ENCODE peak calls at places on chromosomes 6 and 20, in four cellular contexts. A is PC-9, C is cardiac muscle cell, K is heart left ventricle. Y is an unnamed sample.

GRCh38 chr6:51292659-51293058 is 474.0 kb downstream of the TFAP2B start:
- DNase-seq in A (no peak), C (no peak), K (no peak), Y (no peak)

GRCh38 chr6:123803862-123804681 is at the start of gene NKAIN2:
- DNase-seq in A (no peak), C (peak; percentile 74), K (peak; percentile 28), Y (no peak)

GRCh38 chr6:30163090-30163917 is at the start of gene TRIM15:
- DNase-seq in A (peak; percentile 31), C (no peak), K (no peak), Y (no peak)

GRCh38 chr20:19998990-19999705 is 18.0 kb upstream of the NAA20 start:
- DNase-seq in A (no peak), C (no peak), K (no peak), Y (no peak)

GRCh38 chr6:105591053-105591452 is 188.2 kb upstream of the PREP start:
- DNase-seq in A (peak; percentile 43), C (no peak), K (no peak), Y (peak; percentile 77)

GRCh38 chr6:72813807-72814596 is 192.1 kb downstream of the KCNQ5 start:
- DNase-seq in A (no peak), C (no peak), K (no peak), Y (no peak)

GRCh38 chr6:138527376-138528092 is 28.2 kb upstream of the NHSL1 start:
- DNase-seq in A (no peak), C (peak; percentile 44), K (no peak), Y (no peak)

GRCh38 chr20:56778765-56779195 is 149.7 kb downstream of the TFAP2C start:
- DNase-seq in A (no peak), C (peak; percentile 28), K (peak; percentile 32), Y (peak; percentile 63)

GRCh38 chr6:81613606-81614005 is 138.9 kb downstream of the TENT5A start:
- DNase-seq in A (no peak), C (no peak), K (no peak), Y (peak; percentile 83)

GRCh38 chr20:39623584-39624234 is 661.6 kb downstream of the DHX35 start:
- DNase-seq in A (peak; percentile 21), C (no peak), K (no peak), Y (peak; percentile 26)

GRCh38 chr6:30818426-30818841 is 65.9 kb upstream of the DDR1 start:
- DNase-seq in A (peak; percentile 92), C (no peak), K (no peak), Y (peak; percentile 91)

GRCh38 chr6:45571159-45571558 is 193.4 kb upstream of the SUPT3H start:
- DNase-seq in A (no peak), C (no peak), K (no peak), Y (no peak)

GRCh38 chr6:167317172-167317571 is 7.7 kb upstream of the TTLL2 start:
- DNase-seq in A (no peak), C (no peak), K (no peak), Y (no peak)

GRCh38 chr6:26571592-26572296 is 25.0 kb upstream of the ABT1 start:
- DNase-seq in A (peak; percentile 90), C (peak; percentile 72), K (peak; percentile 46), Y (peak; percentile 89)

GRCh38 chr6:142886431-142887170 is 58.4 kb downstream of the HIVEP2 start:
- DNase-seq in A (peak; percentile 65), C (peak; percentile 50), K (no peak), Y (peak; percentile 66)

GRCh38 chr6:105799051-105799450 is 287.1 kb upstream of the PRDM1 start:
- DNase-seq in A (no peak), C (no peak), K (no peak), Y (no peak)

GRCh38 chr20:36820928-36821327 is 47.4 kb upstream of the DSN1 start:
- DNase-seq in A (no peak), C (no peak), K (no peak), Y (no peak)

GRCh38 chr6:1952726-1953360 is 292.6 kb downstream of the GMDS start:
- DNase-seq in A (peak; percentile 94), C (no peak), K (no peak), Y (peak; percentile 65)

GRCh38 chr20:52105573-52106422 is 85.8 kb downstream of the ZFP64 start:
- DNase-seq in A (peak; percentile 47), C (peak; percentile 47), K (no peak), Y (peak; percentile 36)

GRCh38 chr6:76381612-76382011 is 309.1 kb upstream of the IMPG1 start:
- DNase-seq in A (no peak), C (no peak), K (no peak), Y (no peak)

GRCh38 chr6:152309648-152310047 is 327.5 kb downstream of the SYNE1 start:
- DNase-seq in A (no peak), C (no peak), K (no peak), Y (no peak)

GRCh38 chr6:25173951-25174474 is 105.2 kb upstream of the CARMIL1 start:
- DNase-seq in A (peak; percentile 98), C (no peak), K (no peak), Y (peak; percentile 99)

GRCh38 chr20:37907677-37908397 is 4.9 kb downstream of the VSTM2L start:
- DNase-seq in A (peak; percentile 75), C (no peak), K (no peak), Y (peak; percentile 20)

GRCh38 chr20:46541229-46541935 is 9.1 kb downstream of the OCSTAMP start:
- DNase-seq in A (no peak), C (no peak), K (no peak), Y (no peak)

GRCh38 chr20:46022411-46023147 is 6.4 kb upstream of the SLC12A5 start:
- DNase-seq in A (no peak), C (peak; percentile 72), K (peak; percentile 64), Y (peak; percentile 22)

GRCh38 chr6:71012871-71013456 is 56.1 kb upstream of the B3GAT2 start:
- DNase-seq in A (no peak), C (peak; percentile 67), K (no peak), Y (peak; percentile 57)

GRCh38 chr6:21438986-21439352 is 154.6 kb upstream of the SOX4 start:
- DNase-seq in A (no peak), C (no peak), K (no peak), Y (no peak)

GRCh38 chr6:157528931-157529653 is 148.1 kb downstream of the ZDHHC14 start:
- DNase-seq in A (peak; percentile 83), C (no peak), K (no peak), Y (peak; percentile 27)

GRCh38 chr6:322940-323729 is 30.8 kb downstream of the DUSP22 start:
- DNase-seq in A (no peak), C (no peak), K (no peak), Y (no peak)
- H3K4me3 ChIP-seq in A (no peak overlapping the region), C (no peak overlapping the region), K (no peak overlapping the region), Y (no peak overlapping the region)

GRCh38 chr20:44610313-44610965 is 28.1 kb downstream of the PKIG start:
- DNase-seq in A (no peak), C (no peak), K (no peak), Y (no peak)
- TF ChIP-seq CTCF in A (peak; percentile 34), C (no peak), K (no peak), Y (no peak)

GRCh38 chr6:56839533-56840183 is 115.2 kb upstream of the BEND6 start:
- DNase-seq in A (no peak), C (no peak), K (no peak), Y (no peak)
- H3K4me3 ChIP-seq in A (no peak overlapping the region), C (no peak overlapping the region), K (peak overlapping the region; percentile 65), Y (no peak overlapping the region)

GRCh38 chr6:16334671-16335070 is 96.3 kb downstream of the GMPR start:
- DNase-seq in A (peak; percentile 34), C (no peak), K (peak; percentile 79), Y (peak; percentile 98)

GRCh38 chr6:16337280-16337975 is 99.0 kb downstream of the GMPR start:
- DNase-seq in A (no peak), C (no peak), K (peak; percentile 97), Y (peak; percentile 99)

GRCh38 chr6:16335176-16335575 is 96.8 kb downstream of the GMPR start:
- DNase-seq in A (no peak), C (no peak), K (no peak), Y (no peak)

GRCh38 chr6:16338577-16339262 is 100.3 kb downstream of the GMPR start:
- DNase-seq in A (peak; percentile 58), C (peak; percentile 39), K (peak; percentile 80), Y (peak; percentile 100)

GRCh38 chr6:16336056-16336810 is 97.8 kb downstream of the GMPR start:
- DNase-seq in A (no peak), C (no peak), K (no peak), Y (no peak)
- TF ChIP-seq CTCF in A (no peak), C (no peak), K (no peak), Y (no peak)

DNA sequence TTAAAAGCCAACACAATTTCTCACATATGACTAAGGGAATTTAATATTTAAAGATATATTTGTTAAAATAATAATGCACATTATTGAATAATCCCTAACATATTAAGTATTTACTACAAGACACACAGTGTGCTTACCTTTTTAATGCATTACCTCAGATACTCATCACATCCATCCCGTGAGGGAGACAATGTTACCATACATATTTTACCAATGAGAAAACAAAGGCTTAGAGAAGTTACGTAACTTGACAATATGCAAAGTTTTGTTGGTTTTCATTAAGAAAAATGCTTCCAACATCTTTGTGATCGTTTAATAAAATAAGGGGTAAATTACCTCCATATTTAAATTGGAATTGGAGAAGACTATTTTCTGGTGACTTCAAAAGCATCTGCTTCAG is 4.3 kb downstream of the IFNGR1 start:
- DNase-seq in A (no peak), C (no peak), K (no peak), Y (no peak)
- H3K4me3 ChIP-seq in A (no peak overlapping the region), C (no peak overlapping the region), K (peak overlapping the region; percentile 76), Y (no peak overlapping the region)

DNA sequence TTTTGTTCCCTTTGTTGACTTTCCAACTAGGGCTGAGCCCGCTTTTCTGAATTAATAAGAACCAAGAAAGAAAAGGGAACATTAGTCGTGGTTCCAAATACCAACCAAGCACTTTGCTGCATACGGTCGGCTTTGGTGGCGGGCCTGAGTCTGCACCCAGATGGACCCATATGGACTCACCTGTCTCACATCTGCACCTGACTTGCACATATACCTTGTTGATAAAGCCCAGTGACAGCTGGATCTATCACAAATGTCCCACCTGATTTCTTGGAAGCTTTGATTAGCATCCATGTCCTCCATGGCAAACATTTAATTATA is 39.0 kb downstream of the TPD52L1 start:
- DNase-seq in A (no peak), C (no peak), K (no peak), Y (no peak)
- TF ChIP-seq CTCF in A (peak; percentile 31), C (no peak), K (no peak), Y (no peak)

Y was measured in fibroblast of villous mesenchyme.